ENCODE peak calls at places on chromosome 16, in four cellular contexts. One of them, this sample, is unnamed.

GRCh38 chr16:89084814-89085612 is 8.6 kb upstream of the ACSF3 start:
- DNase-seq in NCI-H187: no peak
- DNase-seq in uterus: no peak
- DNase-seq in pancreas: peak
- DNase-seq in this sample: no peak

GRCh38 chr16:4172070-4172469 is 55.8 kb upstream of the ADCY9 start:
- DNase-seq in NCI-H187: no peak
- DNase-seq in uterus: no peak
- DNase-seq in pancreas: no peak
- DNase-seq in this sample: no peak

GRCh38 chr16:89638455-89638854 is 19.1 kb downstream of the CHMP1A start:
- DNase-seq in NCI-H187: no peak
- DNase-seq in uterus: no peak
- DNase-seq in pancreas: no peak
- DNase-seq in this sample: no peak

GRCh38 chr16:30786936-30787612 is at the start of gene ZNF629:
- DNase-seq in NCI-H187: peak
- DNase-seq in uterus: peak
- DNase-seq in pancreas: peak
- DNase-seq in this sample: peak

GRCh38 chr16:59878479-59878878 is 1144.4 kb upstream of the GOT2 start:
- DNase-seq in NCI-H187: no peak
- DNase-seq in uterus: no peak
- DNase-seq in pancreas: no peak
- DNase-seq in this sample: no peak

GRCh38 chr16:67156146-67156844 is 3.4 kb downstream of the TRADD start:
- DNase-seq in NCI-H187: no peak
- DNase-seq in uterus: no peak
- DNase-seq in pancreas: peak
- DNase-seq in this sample: no peak

GRCh38 chr16:61926766-61927165 is 109.5 kb downstream of the CDH8 start:
- DNase-seq in NCI-H187: no peak
- DNase-seq in uterus: no peak
- DNase-seq in pancreas: no peak
- DNase-seq in this sample: no peak

GRCh38 chr16:73023752-73024570 is 24.0 kb downstream of the ZFHX3 start:
- DNase-seq in NCI-H187: no peak
- DNase-seq in uterus: no peak
- DNase-seq in pancreas: no peak
- DNase-seq in this sample: no peak

GRCh38 chr16:77288222-77288621 is 89.0 kb downstream of the SYCE1L start:
- DNase-seq in NCI-H187: no peak
- DNase-seq in uterus: no peak
- DNase-seq in pancreas: no peak
- DNase-seq in this sample: no peak

GRCh38 chr16:85872666-85873561 is 26.0 kb upstream of the IRF8 start:
- DNase-seq in NCI-H187: no peak
- DNase-seq in uterus: no peak
- DNase-seq in pancreas: no peak
- DNase-seq in this sample: no peak

GRCh38 chr16:47995354-47995753 is 160.4 kb downstream of the ABCC12 start:
- DNase-seq in NCI-H187: no peak
- DNase-seq in uterus: no peak
- DNase-seq in pancreas: no peak
- DNase-seq in this sample: no peak

GRCh38 chr16:55453909-55454308 is 25.1 kb upstream of the MMP2 start:
- DNase-seq in NCI-H187: no peak
- DNase-seq in uterus: no peak
- DNase-seq in pancreas: no peak
- DNase-seq in this sample: no peak

GRCh38 chr16:81516478-81517149 is 72.0 kb downstream of the CMIP start:
- DNase-seq in NCI-H187: no peak
- DNase-seq in uterus: no peak
- DNase-seq in pancreas: no peak
- DNase-seq in this sample: peak

GRCh38 chr16:84927621-84928591 is 83.4 kb downstream of the ZDHHC7 start:
- DNase-seq in NCI-H187: no peak
- DNase-seq in uterus: no peak
- DNase-seq in pancreas: peak
- DNase-seq in this sample: no peak

GRCh38 chr16:13084331-13084730 is 182.9 kb downstream of the SHISA9 start:
- DNase-seq in NCI-H187: no peak
- DNase-seq in uterus: no peak
- DNase-seq in pancreas: no peak
- DNase-seq in this sample: no peak

GRCh38 chr16:25713785-25714570 is 22.2 kb downstream of the HS3ST4 start:
- DNase-seq in NCI-H187: no peak
- DNase-seq in uterus: no peak
- DNase-seq in pancreas: no peak
- DNase-seq in this sample: no peak

GRCh38 chr16:13122074-13122473 is 220.7 kb downstream of the SHISA9 start:
- DNase-seq in NCI-H187: no peak
- DNase-seq in uterus: no peak
- DNase-seq in pancreas: no peak
- DNase-seq in this sample: no peak

GRCh38 chr16:17396762-17397498 is 73.8 kb downstream of the XYLT1 start:
- DNase-seq in NCI-H187: peak
- DNase-seq in uterus: peak
- DNase-seq in pancreas: peak
- DNase-seq in this sample: peak

GRCh38 chr16:65600629-65601028 is 478.8 kb upstream of the CDH11 start:
- DNase-seq in NCI-H187: no peak
- DNase-seq in uterus: no peak
- DNase-seq in pancreas: no peak
- DNase-seq in this sample: no peak

GRCh38 chr16:84941916-84942315 is 69.4 kb downstream of the ZDHHC7 start:
- DNase-seq in NCI-H187: no peak
- DNase-seq in uterus: no peak
- DNase-seq in pancreas: no peak
- DNase-seq in this sample: no peak

GRCh38 chr16:89325861-89326471 is 108.5 kb downstream of the ZNF778 start:
- DNase-seq in NCI-H187: no peak
- DNase-seq in uterus: peak
- DNase-seq in pancreas: no peak
- DNase-seq in this sample: peak

GRCh38 chr16:24851700-24852099 is 5.9 kb downstream of the SLC5A11 start:
- DNase-seq in NCI-H187: no peak
- DNase-seq in uterus: no peak
- DNase-seq in pancreas: no peak
- DNase-seq in this sample: no peak

GRCh38 chr16:47458331-47458730 is 2.5 kb downstream of the ITFG1 start:
- DNase-seq in NCI-H187: no peak
- DNase-seq in uterus: no peak
- DNase-seq in pancreas: no peak
- DNase-seq in this sample: no peak

GRCh38 chr16:58032710-58033293 is 7.2 kb downstream of the MMP15 start:
- DNase-seq in NCI-H187: no peak
- DNase-seq in uterus: no peak
- DNase-seq in pancreas: peak
- DNase-seq in this sample: no peak

GRCh38 chr16:85696761-85697160 is 8.0 kb upstream of the GINS2 start:
- DNase-seq in NCI-H187: no peak
- DNase-seq in uterus: no peak
- DNase-seq in pancreas: peak
- DNase-seq in this sample: peak

GRCh38 chr16:30778549-30779244 is 8.3 kb downstream of the ZNF629 start:
- DNase-seq in NCI-H187: no peak
- DNase-seq in uterus: no peak
- DNase-seq in pancreas: no peak
- DNase-seq in this sample: no peak

GRCh38 chr16:19223235-19223847 is 55.3 kb downstream of the SYT17 start:
- DNase-seq in NCI-H187: peak
- DNase-seq in uterus: no peak
- DNase-seq in pancreas: no peak
- DNase-seq in this sample: peak

GRCh38 chr16:85650864-85651811 is 37.6 kb downstream of the GINS2 start:
- DNase-seq in NCI-H187: no peak
- DNase-seq in uterus: peak
- DNase-seq in pancreas: peak
- DNase-seq in this sample: peak

GRCh38 chr16:17512636-17513220 is 42.0 kb upstream of the XYLT1 start:
- DNase-seq in NCI-H187: no peak
- DNase-seq in uterus: no peak
- DNase-seq in pancreas: no peak
- DNase-seq in this sample: no peak

GRCh38 chr16:77637939-77638338 is 84.4 kb upstream of the NUDT7 start:
- DNase-seq in NCI-H187: no peak
- DNase-seq in uterus: no peak
- DNase-seq in pancreas: no peak
- DNase-seq in this sample: no peak

This sample was measured in mucosa of descending colon.